ENCODE peak calls at places on chromosomes 13 and 19, in nine cellular contexts. N is prostate gland; Q is CD8-positive, alpha-beta T cell; X is PC-3; O is right cardiac atrium; K is body of pancreas; A is heart left ventricle; Y is HCT116; V is cardiac muscle cell. J is an unnamed sample. For H3K4me1, the result is how much of the 10 kb centered on the place peaks cover.

GRCh38 chr13:60099631-60100420 is 63.9 kb downstream of the DIAPH3 start:
- DNase-seq in V (no peak), Q (no peak), A (no peak), Y (no peak), X (no peak), K (no peak), N (no peak), O (no peak), J (no peak)

GRCh38 chr13:42996584-42996983 is 4.5 kb upstream of the EPSTI1 start:
- DNase-seq in X (peak), Q (no peak), O (no peak), N (no peak), K (no peak), V (peak), Y (peak), A (no peak), J (no peak)

GRCh38 chr19:48415395-48415794 is 21.9 kb downstream of the GRIN2D start:
- DNase-seq in V (peak), X (peak), N (peak), O (peak), Q (peak), A (peak), K (peak), Y (peak), J (no peak)

GRCh38 chr19:57887195-57887941 is 1.5 kb downstream of the ZNF814 start:
- DNase-seq in N (no peak), Q (no peak), Y (no peak), X (no peak), A (no peak), K (no peak), O (no peak), V (peak), J (no peak)

GRCh38 chr13:102704238-102704750 is 9.4 kb upstream of the METTL21C start:
- DNase-seq in A (no peak), X (peak), K (no peak), V (no peak), Q (no peak), O (no peak), Y (no peak), N (no peak), J (no peak)

GRCh38 chr13:99752373-99752772 is 219.2 kb downstream of the ZIC5 start:
- DNase-seq in Y (no peak), X (no peak), A (no peak), V (no peak), K (no peak), O (no peak), Q (no peak), N (no peak), J (no peak)

GRCh38 chr13:114313061-114313860 is 1.0 kb upstream of the CHAMP1 start:
- DNase-seq in N (no peak), Y (no peak), O (no peak), Q (peak), X (peak), A (no peak), K (no peak), V (no peak), J (no peak)

GRCh38 chr19:33298146-33298911 is 4.0 kb downstream of the CEBPA start:
- DNase-seq in K (no peak), Q (no peak), A (peak), O (no peak), X (no peak), N (peak), Y (no peak), V (no peak), J (no peak)

GRCh38 chr13:72504026-72504925 is 223.2 kb downstream of the MZT1 start:
- DNase-seq in V (no peak), X (no peak), N (no peak), Y (no peak), K (no peak), Q (no peak), O (no peak), A (no peak), J (no peak)

GRCh38 chr13:73287871-73288270 is 229.1 kb downstream of the KLF5 start:
- DNase-seq in A (no peak), X (no peak), N (no peak), Y (no peak), Q (no peak), K (no peak), V (no peak), O (no peak), J (no peak)

GRCh38 chr13:110815471-110816204 is 99.2 kb downstream of the ANKRD10 start:
- DNase-seq in Q (no peak), V (no peak), K (no peak), N (no peak), O (no peak), Y (no peak), A (no peak), X (peak), J (no peak)

GRCh38 chr13:103140001-103140671 is 73.9 kb upstream of the SLC10A2 start:
- DNase-seq in N (peak), Y (peak), K (no peak), V (peak), Q (no peak), O (no peak), A (no peak), X (peak), J (no peak)

GRCh38 chr13:76968041-76968440 is 19.7 kb downstream of the ACOD1 start:
- DNase-seq in Y (no peak), A (no peak), V (no peak), K (no peak), X (no peak), Q (no peak), N (no peak), O (no peak), J (no peak)

GRCh38 chr13:46165485-46166220 is 16.3 kb downstream of the LCP1 start:
- DNase-seq in Q (no peak), K (no peak), X (peak), A (no peak), O (no peak), Y (no peak), V (no peak), N (no peak), J (no peak)

GRCh38 chr13:41674246-41674645 is 216.9 kb downstream of the RGCC start:
- DNase-seq in V (no peak), Y (no peak), O (no peak), K (no peak), X (no peak), Q (no peak), N (no peak), A (no peak), J (no peak)

GRCh38 chr19:33301011-33301899 is 1.1 kb downstream of the CEBPA start:
- DNase-seq in X (no peak), O (no peak), A (peak), K (peak), Q (no peak), V (peak), Y (no peak), N (peak), J (no peak)

GRCh38 chr19:19067276-19068072 is 3.7 kb downstream of the SLC25A42 start:
- DNase-seq in X (no peak), O (no peak), N (no peak), A (no peak), Y (no peak), K (no peak), V (no peak), Q (no peak), J (no peak)

GRCh38 chr19:13953021-13953531 is 767 bp downstream of the DCAF15 start:
- DNase-seq in K (no peak), O (peak), Q (no peak), Y (no peak), X (peak), V (peak), A (no peak), N (peak), J (no peak)

GRCh38 chr13:23456437-23456836 is 22.9 kb upstream of the SACS start:
- DNase-seq in Y (no peak), K (no peak), X (no peak), O (no peak), Q (no peak), A (no peak), N (no peak), V (no peak), J (no peak)

GRCh38 chr19:4064073-4064550 is 2.6 kb downstream of the ZBTB7A start:
- DNase-seq in X (peak), V (peak), O (no peak), K (peak), A (no peak), Q (no peak), N (no peak), Y (no peak), J (no peak)

GRCh38 chr19:39474139-39474620 is 6.5 kb upstream of the TIMM50 start:
- DNase-seq in N (peak), Q (peak), A (peak), K (peak), Y (no peak), O (peak), V (peak), X (peak), J (no peak)

GRCh38 chr19:8151499-8152035 is 2.2 kb upstream of the FBN3 start:
- DNase-seq in V (no peak), O (no peak), K (no peak), A (no peak), Y (no peak), N (peak), X (no peak), Q (no peak), J (no peak)

GRCh38 chr13:45621950-45622349 is 6.4 kb upstream of the ERICH6B start:
- DNase-seq in K (no peak), A (no peak), Y (no peak), Q (no peak), V (no peak), X (no peak), N (no peak), O (no peak), J (no peak)

GRCh38 chr19:10960314-10961072 is at the start of gene SMARCA4:
- DNase-seq in K (peak), O (peak), V (peak), Q (peak), A (peak), N (peak), X (peak), Y (peak), J (peak)

GRCh38 chr19:30362156-30362754 is 9.9 kb upstream of the ZNF536 start:
- DNase-seq in V (no peak), Q (no peak), K (no peak), O (no peak), Y (no peak), X (no peak), N (no peak), A (no peak), J (no peak)

GRCh38 chr19:4452230-4452990 is 5.2 kb downstream of the UBXN6 start:
- DNase-seq in X (no peak), Y (no peak), K (no peak), Q (no peak), O (no peak), N (no peak), A (no peak), V (no peak), J (no peak)

GRCh38 chr19:4647676-4648644 is 8.6 kb downstream of the TNFAIP8L1 start:
- DNase-seq in O (peak), X (no peak), A (peak), V (peak), N (no peak), K (peak), Q (no peak), Y (no peak), J (no peak)

GRCh38 chr19:55540619-55541018 is 3.7 kb upstream of the SBK2 start:
- DNase-seq in V (no peak), N (no peak), K (peak), X (no peak), Q (no peak), O (no peak), A (no peak), Y (no peak), J (no peak)

GRCh38 chr19:45470147-45471081 is 2.6 kb downstream of the FOSB start:
- DNase-seq in K (no peak), X (peak), N (no peak), A (peak), V (peak), O (no peak), Y (no peak), Q (peak), J (no peak)

GRCh38 chr19:4492337-4493103 is 20.4 kb downstream of the HDGFL2 start:
- DNase-seq in O (no peak), Y (no peak), Q (no peak), N (no peak), V (no peak), X (no peak), K (no peak), A (no peak), J (no peak)

GRCh38 chr13:97448503-97449251 is 14.7 kb downstream of the RAP2A start:
- DNase-seq in K (no peak), A (no peak), V (no peak), O (no peak), Q (no peak), X (no peak), Y (no peak), N (no peak), J (no peak)

GRCh38 chr13:106989866-106990265 is 421.9 kb upstream of the ARGLU1 start:
- DNase-seq in Q (no peak), K (no peak), A (no peak), Y (no peak), O (no peak), N (no peak), X (no peak), V (no peak), J (no peak)

GRCh38 chr19:28785961-28786360 is 427.0 kb downstream of the UQCRFS1 start:
- DNase-seq in N (no peak), Q (no peak), V (no peak), K (no peak), O (no peak), X (no peak), Y (no peak), A (no peak), J (no peak)

GRCh38 chr19:50506700-50507099 is 4.3 kb downstream of the JOSD2 start:
- DNase-seq in A (no peak), Y (no peak), X (no peak), V (no peak), Q (no peak), K (no peak), N (no peak), O (no peak), J (no peak)

GRCh38 chr13:98976338-98976737 is 1.5 kb downstream of the DOCK9 start:
- DNase-seq in K (no peak), Q (no peak), X (no peak), V (peak), O (no peak), A (no peak), Y (no peak), N (no peak), J (no peak)

GRCh38 chr19:10346509-10346908 is 7.1 kb upstream of the ICAM3 start:
- DNase-seq in O (peak), V (peak), N (no peak), K (peak), Q (no peak), Y (no peak), X (no peak), A (no peak), J (no peak)

GRCh38 chr19:18366027-18366435 is 19.9 kb upstream of the GDF15 start:
- DNase-seq in X (no peak), A (no peak), O (no peak), K (no peak), V (no peak), N (no peak), Q (no peak), Y (no peak), J (no peak)

GRCh38 chr13:42420304-42420703 is 148.4 kb downstream of the AKAP11 start:
- DNase-seq in N (no peak), A (no peak), X (no peak), V (no peak), K (no peak), Q (no peak), Y (no peak), O (no peak), J (no peak)

DNA sequence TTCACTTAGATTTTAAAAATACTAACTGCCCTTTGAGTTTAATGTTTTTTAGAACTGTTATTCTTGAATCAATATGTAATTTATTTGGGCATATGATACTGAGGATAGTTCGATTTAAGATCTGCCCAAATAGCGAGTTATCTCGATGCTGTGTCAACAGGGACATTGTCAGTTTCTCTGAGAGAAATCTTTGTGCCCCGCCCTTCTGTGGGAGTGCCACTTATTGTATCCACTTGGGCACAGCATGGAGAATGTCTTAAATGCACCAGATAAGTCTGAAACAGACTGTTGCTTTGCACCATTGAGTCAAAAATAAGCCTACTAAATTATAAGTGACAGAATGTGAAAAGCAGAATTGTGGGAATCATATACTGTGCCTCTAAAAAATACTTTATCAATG is 45.6 kb downstream of the RNASEH2B start:
- DNase-seq in N (no peak), K (no peak), A (no peak), Q (no peak), Y (no peak), V (no peak), X (no peak), O (no peak), J (no peak)
- H3K4me1 ChIP-seq in N (under half), K (under half), A (under half), Q (under half), Y (under half), V (under half), X (under half), O (under half), J (under half)

GRCh38 chr19:16620584-16620983 is 7.4 kb downstream of the MED26 start:
- DNase-seq in V (no peak), X (no peak), A (no peak), Y (no peak), K (no peak), Q (no peak), O (no peak), N (no peak), J (no peak)
- H3K4me1 ChIP-seq in V (under half), X (under half), A (under half), Y (under half), K (under half), Q (under half), O (under half), N (under half), J (under half)

DNA sequence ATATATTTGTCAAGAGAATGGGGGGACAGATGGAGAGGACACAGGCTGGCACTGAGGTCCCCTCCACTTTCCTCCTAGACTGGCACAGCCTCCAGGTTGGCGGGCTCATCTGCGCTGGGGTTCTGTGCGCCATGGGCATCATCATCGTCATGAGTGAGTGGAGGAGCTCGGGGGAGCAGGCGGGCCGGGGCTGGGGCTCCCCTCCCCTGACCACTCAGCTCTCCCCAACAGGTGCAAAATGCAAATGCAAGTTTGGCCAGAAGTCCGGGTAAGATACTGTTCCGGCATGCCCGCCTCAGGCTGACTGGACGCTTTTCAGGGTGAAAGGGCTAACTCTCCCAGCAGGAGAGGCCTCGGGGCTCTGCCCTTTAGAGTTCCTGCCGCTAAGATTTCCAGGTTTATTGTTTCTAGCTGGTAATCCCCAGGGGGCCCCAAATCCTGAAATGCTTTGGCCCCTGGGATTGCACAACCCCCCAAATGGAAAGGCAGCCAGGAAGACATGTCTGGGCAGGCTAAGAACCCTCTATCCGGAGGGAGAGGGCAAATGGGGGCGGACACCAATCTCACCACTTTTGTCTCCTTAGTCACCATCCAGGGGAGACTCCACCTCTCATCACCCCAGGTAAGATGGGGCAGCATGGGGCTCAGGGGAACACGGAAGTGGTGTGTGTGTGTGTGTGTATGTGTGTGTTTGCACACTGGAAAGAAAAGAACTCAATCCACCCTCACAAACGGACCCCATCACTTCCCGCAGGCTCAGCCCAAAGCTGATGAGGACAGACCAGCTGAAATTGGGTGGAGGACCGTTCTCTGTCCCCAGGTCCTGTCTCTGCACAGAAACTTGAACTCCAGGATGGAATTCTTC is 7.3 kb downstream of the FXYD3 start:
- DNase-seq in Q (no peak), O (no peak), N (no peak), A (no peak), K (no peak), V (no peak), Y (no peak), X (no peak), J (no peak)
- H3K4me1 ChIP-seq in Q (under half), O (under half), N (under half), A (under half), K (under half), V (under half), Y (under half), X (half or more), J (under half)

DNA sequence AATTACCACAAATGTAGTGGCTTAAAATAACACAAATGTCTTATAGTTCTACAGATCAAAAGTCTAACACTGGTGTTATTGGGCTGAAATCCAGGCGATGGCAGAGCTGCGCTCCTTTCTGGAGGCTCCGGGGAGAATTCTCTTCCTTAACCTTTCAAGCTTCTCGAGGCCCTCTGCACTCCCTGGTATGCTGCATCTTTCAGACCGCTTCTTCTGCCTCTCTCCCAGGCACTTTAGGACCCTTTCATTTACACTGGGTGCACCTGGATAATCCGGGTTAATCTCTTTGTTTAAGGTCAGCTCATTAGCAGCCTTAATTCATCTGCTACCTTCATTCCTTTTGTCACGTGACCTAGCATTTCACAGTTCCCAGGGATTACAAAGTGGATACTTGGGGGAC is 211.3 kb upstream of the RFC3 start:
- DNase-seq in X (no peak), Y (no peak), K (no peak), N (no peak), O (no peak), V (peak), Q (no peak), A (no peak), J (no peak)
- H3K4me1 ChIP-seq in X (under half), Y (under half), K (under half), N (under half), O (under half), V (under half), Q (under half), A (under half), J (under half)

GRCh38 chr13:94549241-94550029 is 46.5 kb downstream of the TGDS start:
- DNase-seq in Q (peak), N (peak), K (peak), V (peak), Y (peak), O (peak), X (peak), A (peak), J (peak)
- H3K4me1 ChIP-seq in Q (under half), N (under half), K (under half), V (under half), Y (under half), O (under half), X (under half), A (under half), J (under half)

GRCh38 chr13:39110518-39111097 is 72.4 kb downstream of the NHLRC3 start:
- DNase-seq in Y (no peak), Q (no peak), V (no peak), X (no peak), N (no peak), K (no peak), A (no peak), O (no peak), J (no peak)

GRCh38 chr13:39106216-39106995 is 68.2 kb downstream of the NHLRC3 start:
- DNase-seq in V (no peak), Q (no peak), A (no peak), K (no peak), Y (no peak), X (no peak), N (no peak), O (no peak), J (no peak)

GRCh38 chr13:39111145-39111544 is 72.9 kb downstream of the NHLRC3 start:
- DNase-seq in Q (no peak), V (no peak), O (no peak), A (no peak), X (no peak), N (no peak), Y (no peak), K (no peak), J (no peak)

GRCh38 chr13:39107484-39108040 is 69.3 kb downstream of the NHLRC3 start:
- DNase-seq in Y (no peak), A (no peak), O (no peak), K (no peak), N (no peak), V (no peak), X (no peak), Q (no peak), J (no peak)

DNA sequence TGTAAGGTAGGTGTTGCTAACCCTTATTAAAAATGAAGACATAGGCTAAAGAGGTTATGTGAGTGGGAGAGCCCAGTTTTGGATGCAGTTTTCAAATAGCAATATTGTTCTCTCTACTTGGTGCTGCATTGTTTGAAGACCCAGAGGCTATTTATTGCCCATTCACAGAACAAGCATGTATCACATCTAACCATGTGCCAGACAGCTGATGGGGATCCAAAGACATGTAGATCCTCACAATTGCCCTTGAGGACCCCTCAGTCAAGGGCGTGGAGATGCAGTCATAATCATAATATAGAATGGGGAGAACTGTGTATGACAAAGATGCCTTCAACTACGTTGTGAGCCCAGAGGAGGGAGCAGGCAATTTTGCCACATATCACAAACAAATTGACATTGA is 70.5 kb downstream of the NHLRC3 start:
- DNase-seq in A (no peak), Y (no peak), K (no peak), N (no peak), O (no peak), Q (no peak), X (no peak), V (no peak), J (no peak)
- H3K4me1 ChIP-seq in A (under half), Y (under half), K (under half), N (under half), O (under half), Q (under half), X (under half), V (half or more), J (under half)

J was measured in thoracic aorta.